ENCODE peak calls at places on chromosome 9, in five cellular contexts. One of them, this sample, is unnamed.

GRCh38 chr9:133949486-133950061 is 42.5 kb downstream of the VAV2 start:
- DNase-seq in heart right ventricle: no peak
- DNase-seq in left ventricle myocardium inferior: no peak
- DNase-seq in spleen: peak; percentile 56
- DNase-seq in HL-60: no peak
- DNase-seq in this sample: no peak

GRCh38 chr9:132164604-132165362 is 2.9 kb downstream of the NTNG2 start:
- DNase-seq in left ventricle myocardium inferior: no peak
- DNase-seq in spleen: no peak
- DNase-seq in heart right ventricle: no peak
- DNase-seq in HL-60: no peak
- DNase-seq in this sample: no peak

GRCh38 chr9:95031711-95032461 is 285.6 kb downstream of the FANCC start:
- DNase-seq in heart right ventricle: no peak
- DNase-seq in spleen: no peak
- DNase-seq in left ventricle myocardium inferior: no peak
- DNase-seq in HL-60: no peak
- DNase-seq in this sample: peak; percentile 37

GRCh38 chr9:19127881-19128719 is 808 bp upstream of the PLIN2 start:
- DNase-seq in HL-60: no peak
- DNase-seq in spleen: peak; percentile 85
- DNase-seq in heart right ventricle: peak; percentile 37
- DNase-seq in left ventricle myocardium inferior: peak; percentile 37
- DNase-seq in this sample: no peak

GRCh38 chr9:4887556-4887955 is 94.8 kb downstream of the RCL1 start:
- DNase-seq in HL-60: no peak
- DNase-seq in spleen: no peak
- DNase-seq in heart right ventricle: peak; percentile 42
- DNase-seq in left ventricle myocardium inferior: no peak
- DNase-seq in this sample: no peak

GRCh38 chr9:88678008-88678407 is 143.0 kb downstream of the NXNL2 start:
- DNase-seq in heart right ventricle: no peak
- DNase-seq in spleen: no peak
- DNase-seq in HL-60: no peak
- DNase-seq in left ventricle myocardium inferior: no peak
- DNase-seq in this sample: no peak

GRCh38 chr9:93071464-93071863 is 13.0 kb downstream of the SUSD3 start:
- DNase-seq in spleen: no peak
- DNase-seq in heart right ventricle: no peak
- DNase-seq in left ventricle myocardium inferior: no peak
- DNase-seq in HL-60: peak; percentile 39
- DNase-seq in this sample: no peak

GRCh38 chr9:3200331-3200774 is 325.4 kb downstream of the RFX3 start:
- DNase-seq in spleen: no peak
- DNase-seq in HL-60: no peak
- DNase-seq in left ventricle myocardium inferior: no peak
- DNase-seq in heart right ventricle: no peak
- DNase-seq in this sample: no peak

GRCh38 chr9:105639936-105640335 is 22.3 kb upstream of the TAL2 start:
- DNase-seq in spleen: no peak
- DNase-seq in HL-60: no peak
- DNase-seq in heart right ventricle: no peak
- DNase-seq in left ventricle myocardium inferior: no peak
- DNase-seq in this sample: no peak

GRCh38 chr9:96482471-96482870 is 32.5 kb downstream of the HABP4 start:
- DNase-seq in spleen: no peak
- DNase-seq in HL-60: no peak
- DNase-seq in heart right ventricle: no peak
- DNase-seq in left ventricle myocardium inferior: no peak
- DNase-seq in this sample: no peak

GRCh38 chr9:93037476-93037971 is 21.0 kb upstream of the SUSD3 start:
- DNase-seq in HL-60: peak; percentile 86
- DNase-seq in spleen: peak; percentile 81
- DNase-seq in heart right ventricle: no peak
- DNase-seq in left ventricle myocardium inferior: no peak
- DNase-seq in this sample: no peak

GRCh38 chr9:85117831-85118230 is 448.3 kb downstream of the NTRK2 start:
- DNase-seq in left ventricle myocardium inferior: no peak
- DNase-seq in HL-60: no peak
- DNase-seq in heart right ventricle: no peak
- DNase-seq in spleen: no peak
- DNase-seq in this sample: no peak

GRCh38 chr9:78919701-78920100 is 622.8 kb downstream of the PSAT1 start:
- DNase-seq in heart right ventricle: no peak
- DNase-seq in HL-60: no peak
- DNase-seq in left ventricle myocardium inferior: no peak
- DNase-seq in spleen: no peak
- DNase-seq in this sample: no peak

GRCh38 chr9:131943397-131943796 is 136.3 kb downstream of the MED27 start:
- DNase-seq in left ventricle myocardium inferior: no peak
- DNase-seq in heart right ventricle: no peak
- DNase-seq in HL-60: no peak
- DNase-seq in spleen: no peak
- DNase-seq in this sample: no peak

GRCh38 chr9:89814340-89815040 is 209.7 kb downstream of the GADD45G start:
- DNase-seq in HL-60: no peak
- DNase-seq in spleen: peak; percentile 64
- DNase-seq in left ventricle myocardium inferior: no peak
- DNase-seq in heart right ventricle: no peak
- DNase-seq in this sample: peak; percentile 51

GRCh38 chr9:109020113-109020512 is 6.8 kb upstream of the CTNNAL1 start:
- DNase-seq in heart right ventricle: no peak
- DNase-seq in left ventricle myocardium inferior: no peak
- DNase-seq in HL-60: no peak
- DNase-seq in spleen: no peak
- DNase-seq in this sample: no peak

GRCh38 chr9:38682713-38683112 is 37.2 kb downstream of the FAM240B start:
- DNase-seq in left ventricle myocardium inferior: no peak
- DNase-seq in HL-60: no peak
- DNase-seq in heart right ventricle: no peak
- DNase-seq in spleen: no peak
- DNase-seq in this sample: peak; percentile 84

GRCh38 chr9:94812343-94812742 is 85.8 kb downstream of the AOPEP start:
- DNase-seq in left ventricle myocardium inferior: no peak
- DNase-seq in spleen: no peak
- DNase-seq in HL-60: no peak
- DNase-seq in heart right ventricle: no peak
- DNase-seq in this sample: no peak

GRCh38 chr9:89675403-89675771 is 70.6 kb downstream of the GADD45G start:
- DNase-seq in heart right ventricle: peak; percentile 62
- DNase-seq in left ventricle myocardium inferior: peak; percentile 69
- DNase-seq in spleen: no peak
- DNase-seq in HL-60: no peak
- DNase-seq in this sample: no peak

GRCh38 chr9:18189876-18190670 is 283.9 kb upstream of the ADAMTSL1 start:
- DNase-seq in heart right ventricle: no peak
- DNase-seq in spleen: no peak
- DNase-seq in left ventricle myocardium inferior: no peak
- DNase-seq in HL-60: no peak
- DNase-seq in this sample: peak; percentile 18

GRCh38 chr9:124215551-124215910 is 42.2 kb upstream of the NEK6 start:
- DNase-seq in heart right ventricle: no peak
- DNase-seq in spleen: peak; percentile 76
- DNase-seq in left ventricle myocardium inferior: no peak
- DNase-seq in HL-60: no peak
- DNase-seq in this sample: no peak

GRCh38 chr9:115359011-115359780 is 241.2 kb upstream of the TNC start:
- DNase-seq in spleen: no peak
- DNase-seq in left ventricle myocardium inferior: no peak
- DNase-seq in HL-60: no peak
- DNase-seq in heart right ventricle: no peak
- DNase-seq in this sample: no peak

DNA sequence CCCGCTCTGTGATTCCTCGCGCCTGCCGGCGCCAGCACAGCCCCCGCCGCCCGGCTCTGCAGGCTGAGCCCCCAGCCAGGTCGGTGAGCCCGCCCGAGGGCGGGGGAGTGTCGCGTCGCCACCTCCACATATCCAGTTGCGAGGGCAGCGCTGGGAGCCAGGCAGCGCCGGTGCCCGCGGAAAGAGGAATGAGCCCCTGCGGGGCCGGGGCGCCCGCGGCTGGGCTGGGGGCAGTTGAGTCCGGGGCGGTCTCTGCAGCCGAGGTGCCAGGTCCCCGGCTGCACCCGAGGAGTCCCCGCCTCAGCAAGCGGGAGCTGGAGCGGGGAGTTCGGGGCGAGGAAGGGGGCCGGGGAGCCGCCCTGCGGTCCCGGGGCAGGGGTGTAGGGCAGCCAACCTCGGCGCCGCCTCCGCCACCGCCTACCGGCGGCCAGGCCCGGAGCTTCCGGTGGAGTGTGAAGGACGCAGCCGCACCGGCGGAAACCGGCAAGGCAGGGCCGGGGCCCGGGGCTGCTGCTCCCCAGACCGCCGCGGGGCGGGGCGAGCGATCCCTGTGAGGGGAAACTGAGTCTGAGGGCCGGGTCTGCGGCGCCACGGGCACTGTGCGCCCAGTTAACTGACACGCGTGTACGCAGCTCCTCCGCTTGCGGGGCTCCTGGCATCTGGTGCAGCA is 2.3 kb upstream of the TRAF1 start:
- DNase-seq in heart right ventricle: peak; percentile 84
- DNase-seq in HL-60: peak; percentile 69
- DNase-seq in spleen: peak; percentile 98
- DNase-seq in left ventricle myocardium inferior: peak; percentile 81
- DNase-seq in this sample: peak; percentile 85
- H3K27ac ChIP-seq in heart right ventricle: peak overlapping the region; percentile 95
- H3K27ac ChIP-seq in HL-60: peak overlapping the region; percentile 74
- H3K27ac ChIP-seq in spleen: peak overlapping the region; percentile 95
- H3K27ac ChIP-seq in left ventricle myocardium inferior: peak overlapping the region; percentile 92
- H3K27ac ChIP-seq in this sample: peak overlapping the region; percentile 81

GRCh38 chr9:127574089-127574921 is 37.8 kb upstream of the STXBP1 start:
- DNase-seq in HL-60: no peak
- DNase-seq in spleen: no peak
- DNase-seq in left ventricle myocardium inferior: no peak
- DNase-seq in heart right ventricle: no peak
- DNase-seq in this sample: peak; percentile 58
- H3K27ac ChIP-seq in HL-60: no peak overlapping the region
- H3K27ac ChIP-seq in spleen: peak overlapping the region; percentile 41
- H3K27ac ChIP-seq in left ventricle myocardium inferior: peak overlapping the region; percentile 38
- H3K27ac ChIP-seq in heart right ventricle: peak overlapping the region; percentile 88
- H3K27ac ChIP-seq in this sample: peak overlapping the region; percentile 74

GRCh38 chr9:121279841-121280388 is 12.0 kb downstream of the GSN start:
- DNase-seq in heart right ventricle: no peak
- DNase-seq in left ventricle myocardium inferior: no peak
- DNase-seq in HL-60: no peak
- DNase-seq in spleen: no peak
- DNase-seq in this sample: no peak

GRCh38 chr9:121281614-121282291 is 13.8 kb downstream of the GSN start:
- DNase-seq in spleen: peak; percentile 86
- DNase-seq in heart right ventricle: peak; percentile 90
- DNase-seq in left ventricle myocardium inferior: peak; percentile 91
- DNase-seq in HL-60: peak; percentile 16
- DNase-seq in this sample: peak; percentile 92

GRCh38 chr9:121282309-121283071 is 14.5 kb downstream of the GSN start:
- DNase-seq in spleen: no peak
- DNase-seq in HL-60: peak; percentile 77
- DNase-seq in left ventricle myocardium inferior: peak; percentile 75
- DNase-seq in heart right ventricle: no peak
- DNase-seq in this sample: no peak

GRCh38 chr9:121283072-121283398 is 15.1 kb downstream of the GSN start:
- DNase-seq in heart right ventricle: no peak
- DNase-seq in HL-60: peak; percentile 34
- DNase-seq in left ventricle myocardium inferior: no peak
- DNase-seq in spleen: no peak
- DNase-seq in this sample: no peak

DNA sequence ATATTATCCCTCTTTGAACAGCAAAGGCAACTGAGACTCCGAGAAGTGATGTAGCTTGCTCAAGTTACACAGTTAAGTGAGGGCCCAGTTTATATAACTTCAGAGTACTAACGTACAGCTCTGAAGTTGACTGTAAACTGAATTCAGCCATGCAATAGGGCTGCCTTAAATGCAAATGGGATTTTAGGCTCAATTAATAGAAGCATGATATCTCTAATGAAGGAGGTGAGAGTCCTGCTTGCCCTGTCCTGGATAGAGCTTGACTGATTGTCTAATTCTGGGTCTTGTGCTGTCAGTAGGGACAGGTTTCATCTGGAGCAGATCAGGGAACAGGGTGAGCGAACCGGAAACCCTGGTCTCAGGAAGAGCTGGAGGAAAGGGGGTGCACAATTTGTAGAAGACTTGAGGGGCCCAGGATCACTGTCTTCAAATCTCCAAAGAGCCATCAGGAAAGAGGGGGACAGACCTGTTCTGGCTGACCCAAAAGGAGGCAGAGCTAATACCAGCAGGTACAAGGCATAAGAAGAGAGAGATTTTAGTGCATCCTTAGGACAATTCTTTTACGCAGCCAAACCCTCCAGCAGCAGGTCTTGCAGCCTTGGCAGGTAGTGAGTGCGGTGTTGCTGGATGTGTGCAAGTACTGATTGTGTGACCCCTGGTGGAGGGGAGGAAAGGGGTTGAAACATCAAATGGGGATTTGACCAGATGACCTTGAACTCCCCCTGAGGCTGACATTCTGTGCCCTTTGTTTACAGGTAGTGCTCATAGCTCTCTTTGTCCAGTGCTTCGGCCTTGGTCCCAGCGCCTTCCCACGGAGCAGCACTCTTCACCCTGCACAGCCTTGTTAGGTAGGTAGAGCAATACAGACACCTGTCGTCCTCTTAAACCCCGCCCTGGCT is 13.0 kb downstream of the GSN start:
- DNase-seq in left ventricle myocardium inferior: no peak
- DNase-seq in HL-60: no peak
- DNase-seq in spleen: no peak
- DNase-seq in heart right ventricle: no peak
- DNase-seq in this sample: no peak
- H3K27ac ChIP-seq in left ventricle myocardium inferior: peak overlapping the region; percentile 98
- H3K27ac ChIP-seq in HL-60: peak overlapping the region; percentile 66
- H3K27ac ChIP-seq in spleen: peak overlapping the region; percentile 73
- H3K27ac ChIP-seq in heart right ventricle: peak overlapping the region; percentile 94
- H3K27ac ChIP-seq in this sample: peak overlapping the region; percentile 95

DNA sequence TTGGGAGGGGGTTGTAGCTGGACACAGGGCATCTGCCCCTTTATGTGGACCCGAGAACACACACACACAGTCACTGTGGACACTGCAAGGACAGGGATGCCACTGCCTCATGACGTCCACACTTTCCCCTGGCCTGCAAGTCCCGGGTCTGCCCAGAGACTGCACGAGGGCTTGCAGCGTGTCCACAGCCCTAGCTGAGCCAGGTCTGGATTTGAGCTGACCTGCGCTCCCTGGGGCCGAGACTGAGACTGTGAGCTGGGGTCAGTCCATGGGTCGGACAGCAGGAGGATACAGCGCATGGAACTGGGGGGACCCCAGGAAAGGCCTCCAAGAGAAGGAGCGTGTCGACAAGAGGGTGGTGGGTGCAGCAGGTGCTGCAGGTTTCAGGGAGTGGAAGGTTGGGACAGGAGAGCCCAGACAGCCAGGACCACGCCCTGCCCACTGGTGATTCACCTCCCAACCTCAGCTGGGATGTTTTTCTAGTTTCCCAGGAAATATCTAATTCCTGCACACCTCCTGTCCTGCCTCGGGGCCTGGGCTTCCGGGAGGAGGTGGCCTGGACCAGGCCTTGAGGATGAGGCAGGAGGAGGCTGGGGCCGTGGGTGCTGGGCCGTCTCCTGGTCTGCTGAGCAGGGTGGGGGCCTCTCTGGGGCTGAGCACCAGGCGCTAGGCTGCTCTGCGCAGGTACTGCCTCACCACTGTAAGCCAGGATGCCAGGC is 805 bp upstream of the RNF224 start:
- DNase-seq in spleen: no peak
- DNase-seq in HL-60: no peak
- DNase-seq in left ventricle myocardium inferior: no peak
- DNase-seq in heart right ventricle: no peak
- DNase-seq in this sample: no peak
- H3K27ac ChIP-seq in spleen: no peak overlapping the region
- H3K27ac ChIP-seq in HL-60: no peak overlapping the region
- H3K27ac ChIP-seq in left ventricle myocardium inferior: no peak overlapping the region
- H3K27ac ChIP-seq in heart right ventricle: no peak overlapping the region
- H3K27ac ChIP-seq in this sample: peak overlapping the region; percentile 46

GRCh38 chr9:98247826-98248657 is 7.4 kb downstream of the TBC1D2 start:
- DNase-seq in left ventricle myocardium inferior: no peak
- DNase-seq in spleen: no peak
- DNase-seq in heart right ventricle: no peak
- DNase-seq in HL-60: peak; percentile 62
- DNase-seq in this sample: no peak
- H3K27ac ChIP-seq in left ventricle myocardium inferior: peak overlapping the region; percentile 82
- H3K27ac ChIP-seq in spleen: peak overlapping the region; percentile 67
- H3K27ac ChIP-seq in heart right ventricle: peak overlapping the region; percentile 85
- H3K27ac ChIP-seq in HL-60: peak overlapping the region; percentile 86
- H3K27ac ChIP-seq in this sample: peak overlapping the region; percentile 71

This sample was measured in hepatocyte.